ENCODE peak calls at places on chromosome 10, in six cellular contexts. One of them, this sample, is unnamed.

GRCh38 chr10:33487014-33487776 is 152.7 kb upstream of the NRP1 start:
- DNase-seq in body of pancreas: no peak
- DNase-seq in fibroblast of the aortic adventitia: peak
- DNase-seq in HL-60: no peak
- DNase-seq in IMR-90: peak
- DNase-seq in sigmoid colon: no peak
- DNase-seq in this sample: peak

GRCh38 chr10:114963908-114964307 is 25.9 kb downstream of the TRUB1 start:
- DNase-seq in body of pancreas: no peak
- DNase-seq in fibroblast of the aortic adventitia: no peak
- DNase-seq in HL-60: no peak
- DNase-seq in IMR-90: no peak
- DNase-seq in sigmoid colon: no peak
- DNase-seq in this sample: no peak

GRCh38 chr10:126878594-126878993 is 26.6 kb upstream of the DOCK1 start:
- DNase-seq in body of pancreas: no peak
- DNase-seq in fibroblast of the aortic adventitia: no peak
- DNase-seq in HL-60: no peak
- DNase-seq in IMR-90: no peak
- DNase-seq in sigmoid colon: no peak
- DNase-seq in this sample: no peak

GRCh38 chr10:14186245-14186644 is 144.5 kb downstream of the FRMD4A start:
- DNase-seq in body of pancreas: no peak
- DNase-seq in fibroblast of the aortic adventitia: no peak
- DNase-seq in HL-60: no peak
- DNase-seq in IMR-90: peak
- DNase-seq in sigmoid colon: no peak
- DNase-seq in this sample: peak

GRCh38 chr10:123958221-123958620 is 66.6 kb upstream of the CPXM2 start:
- DNase-seq in body of pancreas: no peak
- DNase-seq in fibroblast of the aortic adventitia: no peak
- DNase-seq in HL-60: no peak
- DNase-seq in IMR-90: no peak
- DNase-seq in sigmoid colon: no peak
- DNase-seq in this sample: no peak

GRCh38 chr10:14378387-14378960 is 47.8 kb upstream of the FRMD4A start:
- DNase-seq in body of pancreas: no peak
- DNase-seq in fibroblast of the aortic adventitia: no peak
- DNase-seq in HL-60: no peak
- DNase-seq in IMR-90: no peak
- DNase-seq in sigmoid colon: no peak
- DNase-seq in this sample: no peak

GRCh38 chr10:124049484-124049883 is 43.9 kb downstream of the CHST15 start:
- DNase-seq in body of pancreas: no peak
- DNase-seq in fibroblast of the aortic adventitia: no peak
- DNase-seq in HL-60: no peak
- DNase-seq in IMR-90: no peak
- DNase-seq in sigmoid colon: no peak
- DNase-seq in this sample: no peak

GRCh38 chr10:49518982-49519578 is 19.8 kb downstream of the ERCC6 start:
- DNase-seq in body of pancreas: peak
- DNase-seq in fibroblast of the aortic adventitia: peak
- DNase-seq in HL-60: no peak
- DNase-seq in IMR-90: peak
- DNase-seq in sigmoid colon: no peak
- DNase-seq in this sample: peak

GRCh38 chr10:51325649-51326048 is 251.4 kb downstream of the PRKG1 start:
- DNase-seq in body of pancreas: no peak
- DNase-seq in fibroblast of the aortic adventitia: no peak
- DNase-seq in HL-60: no peak
- DNase-seq in IMR-90: no peak
- DNase-seq in sigmoid colon: no peak
- DNase-seq in this sample: no peak

GRCh38 chr10:87675396-87676376 is 16.0 kb downstream of the PAPSS2 start:
- DNase-seq in body of pancreas: no peak
- DNase-seq in fibroblast of the aortic adventitia: peak
- DNase-seq in HL-60: no peak
- DNase-seq in IMR-90: peak
- DNase-seq in sigmoid colon: no peak
- DNase-seq in this sample: peak

GRCh38 chr10:61757525-61758397 is 95.0 kb downstream of the CABCOCO1 start:
- DNase-seq in body of pancreas: no peak
- DNase-seq in fibroblast of the aortic adventitia: peak
- DNase-seq in HL-60: no peak
- DNase-seq in IMR-90: peak
- DNase-seq in sigmoid colon: no peak
- DNase-seq in this sample: peak

GRCh38 chr10:52541082-52541481 is 227.0 kb downstream of the DKK1 start:
- DNase-seq in body of pancreas: no peak
- DNase-seq in fibroblast of the aortic adventitia: peak
- DNase-seq in HL-60: no peak
- DNase-seq in IMR-90: peak
- DNase-seq in sigmoid colon: no peak
- DNase-seq in this sample: peak

GRCh38 chr10:92760609-92761008 is 70.9 kb downstream of the HHEX start:
- DNase-seq in body of pancreas: no peak
- DNase-seq in fibroblast of the aortic adventitia: peak
- DNase-seq in HL-60: no peak
- DNase-seq in IMR-90: peak
- DNase-seq in sigmoid colon: no peak
- DNase-seq in this sample: peak
- H3K4me3 ChIP-seq in body of pancreas: no peak
- H3K4me3 ChIP-seq in fibroblast of the aortic adventitia: no peak
- H3K4me3 ChIP-seq in HL-60: no peak
- H3K4me3 ChIP-seq in IMR-90: no peak
- H3K4me3 ChIP-seq in sigmoid colon: no peak
- H3K4me3 ChIP-seq in this sample: no peak

DNA sequence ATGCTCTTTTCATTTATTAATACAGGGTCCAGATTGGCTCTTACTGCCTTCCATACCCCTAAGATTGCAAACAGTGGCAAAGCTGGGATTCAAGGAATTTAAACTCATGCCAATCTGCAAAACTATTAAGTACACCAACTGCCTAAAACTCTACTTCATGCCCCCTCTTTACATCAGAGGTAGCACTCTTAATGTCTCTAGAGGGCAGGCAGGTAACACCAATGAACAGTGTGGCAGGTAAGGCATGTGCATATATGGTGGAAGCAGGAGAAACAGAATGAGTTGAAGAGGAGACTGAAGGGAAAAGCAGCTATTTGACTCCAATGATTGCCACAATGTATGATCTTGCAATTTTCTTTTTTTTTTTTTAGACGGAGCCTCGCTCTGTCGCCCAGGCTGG is 156.7 kb downstream of the BTAF1 start:
- DNase-seq in body of pancreas: no peak
- DNase-seq in fibroblast of the aortic adventitia: no peak
- DNase-seq in HL-60: no peak
- DNase-seq in IMR-90: no peak
- DNase-seq in sigmoid colon: no peak
- DNase-seq in this sample: no peak
- TF ChIP-seq CTCF in body of pancreas: no peak
- TF ChIP-seq CTCF in fibroblast of the aortic adventitia: no peak
- TF ChIP-seq CTCF in HL-60: no peak
- TF ChIP-seq CTCF in IMR-90: no peak
- TF ChIP-seq CTCF in sigmoid colon: no peak
- TF ChIP-seq CTCF in this sample: no peak

DNA sequence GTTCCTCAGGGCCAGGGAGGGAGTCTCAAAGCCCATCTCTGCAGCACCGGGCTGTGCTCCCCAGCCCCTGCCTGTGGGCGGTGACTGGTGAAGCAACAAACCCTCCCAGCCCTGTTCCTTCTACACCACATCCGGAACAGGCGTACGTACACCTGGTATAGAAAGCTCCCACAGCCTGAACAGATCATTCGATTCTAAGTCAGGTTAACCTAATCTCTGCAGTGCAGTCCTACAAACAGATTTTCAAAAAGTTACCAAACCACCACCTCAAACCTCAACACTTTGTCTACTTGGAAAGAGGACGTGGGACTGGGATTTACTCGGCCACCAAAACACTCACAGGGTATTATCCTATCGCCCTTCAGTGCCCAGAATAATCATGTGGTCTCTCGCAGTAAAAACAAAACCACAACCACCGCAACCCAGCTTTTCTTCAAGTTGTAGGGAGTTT is 238.4 kb downstream of the DIP2C start:
- DNase-seq in body of pancreas: no peak
- DNase-seq in fibroblast of the aortic adventitia: no peak
- DNase-seq in HL-60: peak
- DNase-seq in IMR-90: no peak
- DNase-seq in sigmoid colon: no peak
- DNase-seq in this sample: peak
- H3K4me3 ChIP-seq in body of pancreas: no peak
- H3K4me3 ChIP-seq in fibroblast of the aortic adventitia: no peak
- H3K4me3 ChIP-seq in HL-60: no peak
- H3K4me3 ChIP-seq in IMR-90: no peak
- H3K4me3 ChIP-seq in sigmoid colon: no peak
- H3K4me3 ChIP-seq in this sample: no peak

GRCh38 chr10:12847361-12847975 is 154.0 kb downstream of the CCDC3 start:
- DNase-seq in body of pancreas: no peak
- DNase-seq in fibroblast of the aortic adventitia: no peak
- DNase-seq in HL-60: no peak
- DNase-seq in IMR-90: no peak
- DNase-seq in sigmoid colon: no peak
- DNase-seq in this sample: no peak
- TF ChIP-seq CTCF in body of pancreas: peak
- TF ChIP-seq CTCF in fibroblast of the aortic adventitia: peak
- TF ChIP-seq CTCF in HL-60: no peak
- TF ChIP-seq CTCF in IMR-90: peak
- TF ChIP-seq CTCF in sigmoid colon: no peak
- TF ChIP-seq CTCF in this sample: peak

GRCh38 chr10:6493521-6494451 is 86.3 kb downstream of the PRKCQ start:
- DNase-seq in body of pancreas: no peak
- DNase-seq in fibroblast of the aortic adventitia: no peak
- DNase-seq in HL-60: no peak
- DNase-seq in IMR-90: peak
- DNase-seq in sigmoid colon: no peak
- DNase-seq in this sample: peak

GRCh38 chr10:6492896-6493295 is 87.2 kb downstream of the PRKCQ start:
- DNase-seq in body of pancreas: no peak
- DNase-seq in fibroblast of the aortic adventitia: no peak
- DNase-seq in HL-60: no peak
- DNase-seq in IMR-90: no peak
- DNase-seq in sigmoid colon: no peak
- DNase-seq in this sample: no peak

GRCh38 chr10:6490594-6490993 is 89.5 kb downstream of the PRKCQ start:
- DNase-seq in body of pancreas: no peak
- DNase-seq in fibroblast of the aortic adventitia: no peak
- DNase-seq in HL-60: no peak
- DNase-seq in IMR-90: no peak
- DNase-seq in sigmoid colon: no peak
- DNase-seq in this sample: no peak

GRCh38 chr10:6494452-6494839 is 85.6 kb downstream of the PRKCQ start:
- DNase-seq in body of pancreas: no peak
- DNase-seq in fibroblast of the aortic adventitia: no peak
- DNase-seq in HL-60: no peak
- DNase-seq in IMR-90: no peak
- DNase-seq in sigmoid colon: no peak
- DNase-seq in this sample: no peak

GRCh38 chr10:6491841-6492609 is 88.1 kb downstream of the PRKCQ start:
- DNase-seq in body of pancreas: no peak
- DNase-seq in fibroblast of the aortic adventitia: no peak
- DNase-seq in HL-60: no peak
- DNase-seq in IMR-90: no peak
- DNase-seq in sigmoid colon: no peak
- DNase-seq in this sample: no peak
- H3K4me3 ChIP-seq in body of pancreas: no peak
- H3K4me3 ChIP-seq in fibroblast of the aortic adventitia: no peak
- H3K4me3 ChIP-seq in HL-60: no peak
- H3K4me3 ChIP-seq in IMR-90: no peak
- H3K4me3 ChIP-seq in sigmoid colon: no peak
- H3K4me3 ChIP-seq in this sample: no peak

GRCh38 chr10:119643306-119644214 is 7.6 kb upstream of the BAG3 start:
- DNase-seq in body of pancreas: no peak
- DNase-seq in fibroblast of the aortic adventitia: no peak
- DNase-seq in HL-60: no peak
- DNase-seq in IMR-90: no peak
- DNase-seq in sigmoid colon: no peak
- DNase-seq in this sample: peak
- TF ChIP-seq CTCF in body of pancreas: no peak
- TF ChIP-seq CTCF in fibroblast of the aortic adventitia: no peak
- TF ChIP-seq CTCF in HL-60: no peak
- TF ChIP-seq CTCF in IMR-90: no peak
- TF ChIP-seq CTCF in sigmoid colon: no peak
- TF ChIP-seq CTCF in this sample: no peak

GRCh38 chr10:69629519-69629896 is 539 bp upstream of the FAM241B start:
- DNase-seq in body of pancreas: no peak
- DNase-seq in fibroblast of the aortic adventitia: no peak
- DNase-seq in HL-60: no peak
- DNase-seq in IMR-90: no peak
- DNase-seq in sigmoid colon: no peak
- DNase-seq in this sample: no peak
- H3K4me3 ChIP-seq in body of pancreas: no peak
- H3K4me3 ChIP-seq in fibroblast of the aortic adventitia: no peak
- H3K4me3 ChIP-seq in HL-60: no peak
- H3K4me3 ChIP-seq in IMR-90: no peak
- H3K4me3 ChIP-seq in sigmoid colon: peak
- H3K4me3 ChIP-seq in this sample: no peak

GRCh38 chr10:128025437-128025836 is 100.8 kb downstream of the MKI67 start:
- DNase-seq in body of pancreas: peak
- DNase-seq in fibroblast of the aortic adventitia: no peak
- DNase-seq in HL-60: no peak
- DNase-seq in IMR-90: no peak
- DNase-seq in sigmoid colon: peak
- DNase-seq in this sample: no peak
- TF ChIP-seq CTCF in body of pancreas: no peak
- TF ChIP-seq CTCF in fibroblast of the aortic adventitia: no peak
- TF ChIP-seq CTCF in HL-60: no peak
- TF ChIP-seq CTCF in IMR-90: no peak
- TF ChIP-seq CTCF in sigmoid colon: no peak
- TF ChIP-seq CTCF in this sample: no peak

GRCh38 chr10:94462130-94462529 is 59.8 kb downstream of the TBC1D12 start:
- DNase-seq in body of pancreas: no peak
- DNase-seq in fibroblast of the aortic adventitia: no peak
- DNase-seq in HL-60: no peak
- DNase-seq in IMR-90: no peak
- DNase-seq in sigmoid colon: no peak
- DNase-seq in this sample: no peak
- H3K4me3 ChIP-seq in body of pancreas: no peak
- H3K4me3 ChIP-seq in fibroblast of the aortic adventitia: no peak
- H3K4me3 ChIP-seq in HL-60: no peak
- H3K4me3 ChIP-seq in IMR-90: no peak
- H3K4me3 ChIP-seq in sigmoid colon: no peak
- H3K4me3 ChIP-seq in this sample: no peak